ENCODE peak calls at places on chromosomes 7 and 10, in four cellular contexts. P, S, I and J are unnamed samples.

GRCh38 chr7:36300696-36301350 is 88.8 kb upstream of the ANLN start:
- DNase-seq in P (no peak), S (no peak), I (no peak), J (no peak)

GRCh38 chr7:26305869-26306665 is 14.4 kb downstream of the SNX10 start:
- DNase-seq in P (peak), S (no peak), I (no peak), J (no peak)

GRCh38 chr7:7103343-7104313 is 78.7 kb upstream of the C1GALT1 start:
- DNase-seq in P (peak), S (peak), I (no peak), J (peak)

GRCh38 chr10:43131256-43131655 is 7.0 kb upstream of the CSGALNACT2 start:
- DNase-seq in P (no peak), S (no peak), I (no peak), J (no peak)

GRCh38 chr7:48089415-48089975 is 430 bp downstream of the UPP1 start:
- DNase-seq in P (peak), S (no peak), I (no peak), J (no peak)

GRCh38 chr7:80918909-80919721 is at the start of gene SEMA3C:
- DNase-seq in P (peak), S (peak), I (peak), J (peak)

GRCh38 chr7:25964483-25964961 is 187.5 kb upstream of the NFE2L3 start:
- DNase-seq in P (no peak), S (no peak), I (no peak), J (no peak)

GRCh38 chr7:127391591-127392181 is 822 bp downstream of the ZNF800 start:
- DNase-seq in P (peak), S (peak), I (peak), J (peak)

GRCh38 chr7:132141109-132141508 is 435.2 kb downstream of the PLXNA4 start:
- DNase-seq in P (no peak), S (no peak), I (no peak), J (no peak)

GRCh38 chr7:121279060-121279620 is 49.7 kb upstream of the WNT16 start:
- DNase-seq in P (no peak), S (no peak), I (no peak), J (no peak)

GRCh38 chr10:75982611-75983369 is 551.4 kb downstream of the LRMDA start:
- DNase-seq in P (no peak), S (peak), I (no peak), J (peak)

GRCh38 chr7:148261996-148262688 is 328.4 kb upstream of the C7orf33 start:
- DNase-seq in P (no peak), S (no peak), I (no peak), J (no peak)

GRCh38 chr10:117562896-117563737 is 20.6 kb downstream of the EMX2 start:
- DNase-seq in P (no peak), S (no peak), I (no peak), J (no peak)

GRCh38 chr10:1526427-1527055 is 210.8 kb downstream of the ADARB2 start:
- DNase-seq in P (no peak), S (no peak), I (no peak), J (no peak)

GRCh38 chr7:30188806-30189205 is 54.0 kb downstream of the MTURN start:
- DNase-seq in P (no peak), S (no peak), I (no peak), J (no peak)

GRCh38 chr10:128546651-128547165 is 420.5 kb upstream of the MKI67 start:
- DNase-seq in P (no peak), S (no peak), I (no peak), J (no peak)

GRCh38 chr7:123751816-123752215 is 3.0 kb upstream of the WASL start:
- DNase-seq in P (no peak), S (peak), I (no peak), J (no peak)

GRCh38 chr7:95910341-95910740 is 138.0 kb downstream of the DYNC1I1 start:
- DNase-seq in P (no peak), S (no peak), I (no peak), J (no peak)

GRCh38 chr7:140317597-140317996 is 80.7 kb downstream of the SLC37A3 start:
- DNase-seq in P (peak), S (no peak), I (no peak), J (no peak)

GRCh38 chr7:150965273-150965830 is 12.8 kb downstream of the KCNH2 start:
- DNase-seq in P (no peak), S (no peak), I (no peak), J (no peak)

GRCh38 chr7:70893422-70893821 is 238.5 kb upstream of the GALNT17 start:
- DNase-seq in P (no peak), S (no peak), I (no peak), J (no peak)

GRCh38 chr7:47441796-47442744 is 139.8 kb downstream of the TNS3 start:
- DNase-seq in P (no peak), S (no peak), I (no peak), J (peak)

GRCh38 chr10:13776861-13777301 is 190.1 kb downstream of the PRPF18 start:
- DNase-seq in P (no peak), S (peak), I (no peak), J (peak)

GRCh38 chr10:97766106-97766810 is 5.5 kb downstream of the SFRP5 start:
- DNase-seq in P (no peak), S (no peak), I (no peak), J (no peak)

GRCh38 chr10:127500098-127500497 is 49.0 kb upstream of the NPS start:
- DNase-seq in P (no peak), S (no peak), I (no peak), J (no peak)

GRCh38 chr10:77823811-77824542 is 102.6 kb downstream of the DLG5 start:
- DNase-seq in P (no peak), S (no peak), I (no peak), J (no peak)

GRCh38 chr10:7836571-7836970 is 18.3 kb downstream of the TAF3 start:
- DNase-seq in P (no peak), S (no peak), I (no peak), J (no peak)

GRCh38 chr10:78419481-78420265 is 386.0 kb downstream of the RPS24 start:
- DNase-seq in P (no peak), S (no peak), I (no peak), J (no peak)

GRCh38 chr7:29495618-29496017 is 68.0 kb upstream of the PRR15 start:
- DNase-seq in P (no peak), S (no peak), I (peak), J (no peak)

GRCh38 chr10:3064423-3064822 is 2.9 kb upstream of the PFKP start:
- DNase-seq in P (no peak), S (no peak), I (no peak), J (no peak)

GRCh38 chr10:113646337-113647201 is 17.3 kb downstream of the NRAP start:
- DNase-seq in P (peak), S (no peak), I (no peak), J (no peak)

GRCh38 chr7:130668258-130669050 is at the start of gene COPG2:
- DNase-seq in P (peak), S (peak), I (peak), J (peak)
- H3K4ac ChIP-seq in P (peak), S (peak), I (no peak), J (no peak)

GRCh38 chr7:77537136-77537594 is at the start of gene PTPN12:
- DNase-seq in P (peak), S (no peak), I (peak), J (no peak)

GRCh38 chr7:77538908-77539212 is 1.8 kb downstream of the PTPN12 start:
- DNase-seq in P (peak), S (no peak), I (no peak), J (no peak)

GRCh38 chr7:77537595-77538185 is 595 bp downstream of the PTPN12 start:
- DNase-seq in P (peak), S (no peak), I (no peak), J (no peak)

GRCh38 chr7:77536413-77537135 is 521 bp upstream of the PTPN12 start:
- DNase-seq in P (peak), S (peak), I (peak), J (peak)

DNA sequence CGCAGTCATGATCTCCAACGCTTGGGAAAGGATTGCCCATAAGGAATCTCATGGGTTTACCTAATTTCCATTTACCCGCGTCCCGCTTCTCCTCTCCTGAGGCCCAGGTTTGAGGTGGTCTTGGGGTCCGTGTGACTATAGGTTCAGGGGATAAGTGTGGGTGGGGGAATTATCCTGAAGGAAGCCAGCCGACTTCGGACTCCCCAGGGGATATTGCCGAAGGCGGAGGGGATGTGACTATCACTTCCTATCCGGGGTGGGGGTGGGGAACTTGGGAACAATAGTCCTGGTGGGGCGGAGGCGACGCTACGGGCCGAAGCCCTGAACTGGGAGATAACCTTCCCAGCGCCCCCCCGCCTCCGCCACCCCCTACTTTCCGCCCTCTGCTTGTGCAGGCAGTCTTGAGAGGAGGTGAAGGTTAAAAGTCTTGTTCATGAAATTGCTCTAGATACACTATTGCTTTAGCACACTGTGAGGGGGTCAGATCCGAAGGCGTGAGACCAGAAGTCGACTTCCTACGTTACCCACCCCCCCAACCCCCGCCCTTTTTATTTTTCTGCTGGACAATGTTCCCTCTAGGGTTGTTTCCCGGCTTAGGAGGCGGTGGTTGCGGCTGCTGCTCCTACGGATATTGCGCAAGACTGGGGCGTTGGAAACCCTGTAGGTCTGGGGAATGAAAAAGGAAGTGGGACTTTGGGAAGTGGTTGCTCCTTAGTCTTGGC is 1.3 kb downstream of the PTPN12 start:
- DNase-seq in P (peak), S (peak), I (peak), J (peak)
- H3K4ac ChIP-seq in P (peak), S (peak), I (peak), J (peak)

GRCh38 chr10:131314148-131314547 is 2.6 kb upstream of the TCERG1L start:
- DNase-seq in P (no peak), S (no peak), I (no peak), J (no peak)

GRCh38 chr10:131310904-131311660 is 439 bp downstream of the TCERG1L start:
- DNase-seq in P (no peak), S (no peak), I (peak), J (no peak)

GRCh38 chr10:131311661-131312260 is at the start of gene TCERG1L:
- DNase-seq in P (peak), S (no peak), I (peak), J (no peak)

GRCh38 chr10:131313377-131313776 is 1.9 kb upstream of the TCERG1L start:
- DNase-seq in P (no peak), S (no peak), I (no peak), J (no peak)

DNA sequence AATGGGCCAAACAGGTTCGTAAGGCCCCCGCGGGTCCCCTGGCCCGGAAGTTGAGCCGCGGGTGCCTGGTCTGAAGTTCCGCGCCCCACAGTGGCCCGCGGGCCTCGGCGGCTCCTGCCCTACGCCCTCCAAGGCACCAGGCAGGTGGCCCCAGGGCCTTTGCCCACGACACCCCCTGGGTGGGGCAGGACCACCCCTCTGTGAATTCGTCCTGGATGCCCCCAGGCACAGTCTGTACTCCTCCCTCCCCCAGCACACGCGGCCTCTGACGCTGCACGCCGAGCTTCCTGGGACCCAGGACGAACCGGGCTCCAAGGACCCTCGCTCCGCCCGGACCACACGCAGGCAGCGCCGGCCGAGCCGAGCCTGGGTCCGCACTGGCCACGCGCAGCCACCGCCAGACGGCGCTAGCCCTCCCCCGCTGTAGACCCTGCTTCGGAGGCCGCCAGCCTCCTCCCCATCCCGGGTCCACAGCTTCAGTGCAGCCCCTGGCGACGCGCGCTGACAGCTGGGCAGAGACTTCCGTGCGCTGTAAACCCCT is 810 bp upstream of the TCERG1L start:
- DNase-seq in P (peak), S (no peak), I (peak), J (no peak)
- H3K4ac ChIP-seq in P (no peak), S (no peak), I (no peak), J (no peak)

GRCh38 chr7:138064856-138065357 is 11.4 kb upstream of the AKR1D1 start:
- DNase-seq in P (peak), S (peak), I (peak), J (peak)
- H3K4ac ChIP-seq in P (no peak), S (no peak), I (no peak), J (no peak)

DNA sequence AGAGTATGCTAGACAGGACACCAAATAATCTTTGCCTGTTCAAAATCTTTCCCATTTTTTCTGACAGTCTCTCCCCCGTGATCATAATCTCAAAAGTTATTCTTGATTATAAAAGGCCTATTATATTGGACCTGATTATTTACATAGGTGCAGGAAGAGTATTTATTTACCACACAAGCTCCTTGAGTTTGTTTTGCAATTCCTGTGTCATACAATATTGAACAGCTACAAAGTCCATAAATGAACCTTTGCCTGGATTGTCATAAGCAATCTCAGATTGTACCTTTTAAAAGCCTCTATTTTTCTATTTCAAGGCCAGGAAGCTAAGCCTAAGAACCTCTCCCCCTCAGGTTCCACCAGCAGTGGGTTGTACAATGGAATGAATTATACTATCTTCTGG is 183.9 kb upstream of the MEOX2 start:
- DNase-seq in P (no peak), S (no peak), I (no peak), J (no peak)
- H3K4ac ChIP-seq in P (no peak), S (no peak), I (no peak), J (no peak)

GRCh38 chr7:55253188-55253587 is 111.9 kb upstream of the LANCL2 start:
- DNase-seq in P (no peak), S (no peak), I (no peak), J (no peak)

GRCh38 chr7:55252386-55252785 is 112.8 kb upstream of the LANCL2 start:
- DNase-seq in P (peak), S (no peak), I (no peak), J (no peak)

GRCh38 chr7:55255501-55256445 is 109.4 kb upstream of the LANCL2 start:
- DNase-seq in P (peak), S (peak), I (peak), J (peak)

GRCh38 chr7:55254242-55254595 is 110.9 kb upstream of the LANCL2 start:
- DNase-seq in P (no peak), S (no peak), I (no peak), J (no peak)

GRCh38 chr7:55254596-55255500 is 110.3 kb upstream of the LANCL2 start:
- DNase-seq in P (peak), S (peak), I (peak), J (peak)
- H3K4ac ChIP-seq in P (no peak), S (peak), I (peak), J (no peak)

GRCh38 chr7:3043544-3044395 is at the start of gene CARD11:
- DNase-seq in P (no peak), S (no peak), I (peak), J (no peak)
- H3K4ac ChIP-seq in P (no peak), S (no peak), I (no peak), J (no peak)

GRCh38 chr7:157483515-157483914 is 146.7 kb downstream of the DNAJB6 start:
- DNase-seq in P (no peak), S (no peak), I (no peak), J (no peak)

GRCh38 chr7:157485361-157485831 is 148.6 kb downstream of the DNAJB6 start:
- DNase-seq in P (no peak), S (no peak), I (no peak), J (no peak)

GRCh38 chr7:157485961-157486510 is 149.2 kb downstream of the DNAJB6 start:
- DNase-seq in P (no peak), S (no peak), I (no peak), J (no peak)

GRCh38 chr7:157483971-157484410 is 147.2 kb downstream of the DNAJB6 start:
- DNase-seq in P (no peak), S (no peak), I (peak), J (no peak)

GRCh38 chr7:157484411-157485081 is 147.7 kb downstream of the DNAJB6 start:
- DNase-seq in P (no peak), S (no peak), I (no peak), J (no peak)
- H3K4ac ChIP-seq in P (no peak), S (no peak), I (no peak), J (no peak)